ENCODE peak calls at places on chromosomes 7 and 10, in nine cellular contexts. Z is dorsolateral prefrontal cortex, I is SJSA1, B is lung, V is iPS DF 6.9, C is WERI-Rb-1, M is right lobe of liver, E is GM23248, R is right cardiac atrium. S is an unnamed sample.

GRCh38 chr7:47726047-47726726 is 144.3 kb upstream of the TNS3 start:
- DNase-seq in Z (no peak), I (no peak), B (no peak), V (no peak), C (no peak), M (no peak), E (no peak), R (no peak), S (no peak)

GRCh38 chr10:6036861-6037321 is 25.3 kb downstream of the IL2RA start:
- DNase-seq in Z (no peak), I (peak; percentile 19), B (peak; percentile 19), V (no peak), C (no peak), M (no peak), E (no peak), R (no peak), S (no peak)

GRCh38 chr7:43108255-43109011 is 4.0 kb upstream of the HECW1 start:
- DNase-seq in Z (peak; percentile 70), I (peak; percentile 74), B (peak; percentile 68), V (peak; percentile 68), C (peak; percentile 79), M (peak; percentile 75), E (peak; percentile 77), R (peak; percentile 48), S (peak; percentile 50)

GRCh38 chr7:2758673-2759603 is 70.9 kb downstream of the AMZ1 start:
- DNase-seq in Z (no peak), I (no peak), B (no peak), V (no peak), C (no peak), M (no peak), E (no peak), R (no peak), S (no peak)

GRCh38 chr7:105992888-105993287 is 29.8 kb downstream of the CDHR3 start:
- DNase-seq in Z (no peak), I (no peak), B (no peak), V (no peak), C (no peak), M (no peak), E (no peak), R (no peak), S (no peak)

GRCh38 chr10:112461029-112461887 is 14.2 kb downstream of the VTI1A start:
- DNase-seq in Z (no peak), I (no peak), B (no peak), V (no peak), C (no peak), M (no peak), E (peak; percentile 87), R (no peak), S (peak; percentile 87)

GRCh38 chr10:84706875-84707274 is 378.5 kb downstream of the CCSER2 start:
- DNase-seq in Z (no peak), I (peak; percentile 50), B (no peak), V (no peak), C (no peak), M (no peak), E (peak; percentile 23), R (no peak), S (peak; percentile 64)

GRCh38 chr10:31618541-31619291 is 299.7 kb downstream of the ZEB1 start:
- DNase-seq in Z (no peak), I (no peak), B (no peak), V (no peak), C (no peak), M (no peak), E (peak; percentile 89), R (peak; percentile 75), S (no peak)

GRCh38 chr7:76300210-76300731 is 2.2 kb upstream of the HSPB1 start:
- DNase-seq in Z (no peak), I (no peak), B (peak; percentile 67), V (no peak), C (no peak), M (no peak), E (peak; percentile 79), R (no peak), S (peak; percentile 97)

GRCh38 chr10:108791794-108792474 is 1131.4 kb downstream of the XPNPEP1 start:
- DNase-seq in Z (no peak), I (no peak), B (no peak), V (no peak), C (no peak), M (no peak), E (peak; percentile 71), R (no peak), S (no peak)

GRCh38 chr7:2103071-2103898 is 129.5 kb downstream of the MAD1L1 start:
- DNase-seq in Z (no peak), I (no peak), B (no peak), V (no peak), C (peak; percentile 45), M (no peak), E (no peak), R (no peak), S (no peak)

GRCh38 chr7:27802977-27803376 is 63.0 kb downstream of the TAX1BP1 start:
- DNase-seq in Z (no peak), I (no peak), B (no peak), V (no peak), C (no peak), M (no peak), E (peak; percentile 66), R (no peak), S (no peak)

GRCh38 chr7:158257516-158258410 is 329.9 kb downstream of the PTPRN2 start:
- DNase-seq in Z (no peak), I (no peak), B (no peak), V (no peak), C (no peak), M (no peak), E (no peak), R (no peak), S (no peak)

GRCh38 chr7:15015545-15016314 is 113.2 kb upstream of the DGKB start:
- DNase-seq in Z (no peak), I (no peak), B (no peak), V (peak; percentile 66), C (peak; percentile 48), M (no peak), E (peak; percentile 75), R (peak; percentile 14), S (peak; percentile 80)

GRCh38 chr10:93752761-93753160 is 5.0 kb upstream of the LGI1 start:
- DNase-seq in Z (no peak), I (no peak), B (no peak), V (no peak), C (no peak), M (no peak), E (peak; percentile 52), R (no peak), S (peak; percentile 59)

GRCh38 chr7:114130860-114131259 is 212.1 kb upstream of the PPP1R3A start:
- DNase-seq in Z (no peak), I (no peak), B (no peak), V (no peak), C (no peak), M (no peak), E (no peak), R (no peak), S (no peak)

GRCh38 chr10:132109341-132110072 is 43.8 kb downstream of the JAKMIP3 start:
- DNase-seq in Z (peak; percentile 32), I (peak; percentile 37), B (peak; percentile 26), V (no peak), C (no peak), M (peak; percentile 40), E (peak; percentile 23), R (peak; percentile 45), S (no peak)

GRCh38 chr7:98368721-98369120 is 32.2 kb downstream of the BAIAP2L1 start:
- DNase-seq in Z (no peak), I (no peak), B (no peak), V (no peak), C (no peak), M (no peak), E (no peak), R (no peak), S (no peak)
- H3K27ac ChIP-seq in Z (no peak overlapping the region), I (no peak overlapping the region), B (no peak overlapping the region), V (no peak overlapping the region), C (no peak overlapping the region), M (no peak overlapping the region), E (no peak overlapping the region), R (no peak overlapping the region), S (no peak overlapping the region)

DNA sequence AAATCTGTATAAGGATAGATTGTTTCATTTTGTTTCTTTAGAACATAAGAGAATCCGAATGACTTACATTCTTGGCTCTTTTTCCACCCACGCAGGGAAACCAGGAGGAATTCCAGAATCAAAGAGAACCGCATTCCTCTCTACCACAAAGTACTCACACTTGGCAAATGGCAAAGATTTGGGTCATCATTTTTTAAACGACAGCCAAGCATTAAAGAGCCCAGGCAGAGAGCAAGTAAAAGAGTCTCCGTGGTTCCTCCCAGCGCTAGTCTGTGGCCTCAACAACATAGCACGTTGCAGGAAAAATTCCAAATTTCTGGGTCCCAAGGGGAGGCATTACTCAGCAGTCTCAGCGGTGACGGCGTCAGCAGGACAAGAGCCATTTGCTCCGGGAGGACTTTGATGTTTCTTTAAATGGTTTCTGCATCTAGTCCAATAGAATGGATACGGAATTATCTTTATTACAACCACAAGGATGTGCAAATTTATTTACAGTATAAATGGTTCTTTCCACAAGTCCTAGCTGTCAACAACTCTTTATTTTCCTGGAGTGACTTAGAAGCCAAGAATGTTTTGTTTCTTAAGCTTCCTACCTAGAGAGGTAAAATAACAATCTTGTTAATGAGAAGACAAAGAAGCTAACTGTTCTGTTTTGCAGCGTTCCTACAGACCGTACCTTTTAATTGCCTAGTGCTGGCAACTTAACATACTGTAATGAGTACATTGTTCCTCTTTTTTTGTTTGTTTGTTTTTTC is 232.5 kb downstream of the SKIDA1 start:
- DNase-seq in Z (no peak), I (peak; percentile 96), B (peak; percentile 74), V (no peak), C (no peak), M (no peak), E (peak; percentile 97), R (peak; percentile 77), S (peak; percentile 93)
- H3K27ac ChIP-seq in Z (no peak overlapping the region), I (peak overlapping the region; percentile 92), B (no peak overlapping the region), V (peak overlapping the region; percentile 2), C (no peak overlapping the region), M (no peak overlapping the region), E (peak overlapping the region; percentile 67), R (no peak overlapping the region), S (peak overlapping the region; percentile 43)

DNA sequence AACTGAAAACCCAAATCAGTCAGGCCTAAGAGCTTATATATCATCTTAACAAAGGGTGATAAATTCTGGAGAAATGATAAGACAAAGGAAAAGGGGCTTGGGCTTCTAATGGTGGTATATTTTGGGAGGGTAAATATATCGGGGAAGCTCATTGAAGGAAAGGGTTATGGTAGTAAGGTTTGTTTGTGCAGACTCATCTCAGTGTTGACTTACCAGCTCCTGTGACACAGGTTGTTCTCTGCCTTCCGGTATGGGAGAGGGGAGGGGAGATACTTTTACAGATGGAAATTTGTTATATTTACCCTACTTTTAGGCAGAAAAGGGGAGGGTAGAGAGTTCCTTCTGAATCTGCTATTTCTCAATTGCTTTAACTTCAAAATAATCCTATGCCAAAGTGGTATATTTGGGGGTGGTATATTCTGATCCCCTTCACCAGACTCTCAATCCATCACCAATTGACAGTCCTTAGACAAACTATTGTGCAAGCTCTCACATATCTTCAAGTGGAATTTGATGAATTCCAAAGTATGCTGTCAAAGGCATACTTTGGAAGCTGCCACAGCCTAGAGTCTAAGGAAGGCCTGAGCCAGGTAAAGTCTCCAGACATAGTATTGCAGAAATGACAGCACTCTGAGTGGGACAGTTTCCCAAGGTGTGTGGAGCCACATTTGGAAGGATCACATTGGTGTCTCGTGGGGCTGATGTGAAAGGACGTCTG is 13.3 kb upstream of the PAPSS2 start:
- DNase-seq in Z (no peak), I (no peak), B (no peak), V (no peak), C (no peak), M (no peak), E (no peak), R (no peak), S (no peak)
- H3K27ac ChIP-seq in Z (no peak overlapping the region), I (no peak overlapping the region), B (no peak overlapping the region), V (no peak overlapping the region), C (no peak overlapping the region), M (no peak overlapping the region), E (no peak overlapping the region), R (no peak overlapping the region), S (no peak overlapping the region)

GRCh38 chr7:33726582-33726981 is 178.8 kb upstream of the BMPER start:
- DNase-seq in Z (no peak), I (no peak), B (no peak), V (no peak), C (no peak), M (no peak), E (no peak), R (no peak), S (no peak)
- H3K27ac ChIP-seq in Z (no peak overlapping the region), I (no peak overlapping the region), B (no peak overlapping the region), V (no peak overlapping the region), C (no peak overlapping the region), M (peak overlapping the region; percentile 69), E (no peak overlapping the region), R (peak overlapping the region; percentile 63), S (no peak overlapping the region)